ENCODE peak calls at places on chromosomes 16 and 17, in nine cellular contexts. One of them, this sample, is unnamed.
A peak's percentile ranks its signal among the peaks of the same experiment; 100 is the strongest.

GRCh38 chr17:40548982-40549680 is 16.1 kb downstream of the CCR7 start:
- DNase-seq in fibroblast of pulmonary artery: peak; percentile 90
- DNase-seq in dorsolateral prefrontal cortex: peak; percentile 5
- DNase-seq in cardiac muscle cell: no peak
- DNase-seq in RWPE1: no peak
- DNase-seq in ELF-1: no peak
- DNase-seq in effector CD4-positive, alpha-beta T cell: no peak
- DNase-seq in retina: no peak
- DNase-seq in spleen: peak; percentile 73
- DNase-seq in this sample: no peak

GRCh38 chr17:50262001-50262794 is 12.1 kb upstream of the TMEM92 start:
- DNase-seq in effector CD4-positive, alpha-beta T cell: no peak
- DNase-seq in fibroblast of pulmonary artery: no peak
- DNase-seq in retina: no peak
- DNase-seq in spleen: peak; percentile 31
- DNase-seq in ELF-1: peak; percentile 44
- DNase-seq in cardiac muscle cell: no peak
- DNase-seq in dorsolateral prefrontal cortex: no peak
- DNase-seq in RWPE1: no peak
- DNase-seq in this sample: peak; percentile 35

GRCh38 chr17:78409191-78409621 is 30.8 kb downstream of the PGS1 start:
- DNase-seq in dorsolateral prefrontal cortex: no peak
- DNase-seq in effector CD4-positive, alpha-beta T cell: no peak
- DNase-seq in fibroblast of pulmonary artery: no peak
- DNase-seq in RWPE1: peak; percentile 45
- DNase-seq in cardiac muscle cell: no peak
- DNase-seq in ELF-1: no peak
- DNase-seq in spleen: no peak
- DNase-seq in retina: no peak
- DNase-seq in this sample: no peak

GRCh38 chr17:13671771-13672170 is 70.0 kb upstream of the HS3ST3A1 start:
- DNase-seq in RWPE1: peak; percentile 9
- DNase-seq in effector CD4-positive, alpha-beta T cell: no peak
- DNase-seq in ELF-1: peak; percentile 36
- DNase-seq in cardiac muscle cell: no peak
- DNase-seq in dorsolateral prefrontal cortex: no peak
- DNase-seq in retina: no peak
- DNase-seq in fibroblast of pulmonary artery: no peak
- DNase-seq in spleen: no peak
- DNase-seq in this sample: peak; percentile 29

GRCh38 chr16:48877946-48878345 is 268.0 kb upstream of the N4BP1 start:
- DNase-seq in retina: no peak
- DNase-seq in RWPE1: no peak
- DNase-seq in effector CD4-positive, alpha-beta T cell: no peak
- DNase-seq in cardiac muscle cell: no peak
- DNase-seq in ELF-1: no peak
- DNase-seq in dorsolateral prefrontal cortex: no peak
- DNase-seq in spleen: no peak
- DNase-seq in fibroblast of pulmonary artery: no peak
- DNase-seq in this sample: no peak

GRCh38 chr16:85607331-85607765 is 5.8 kb upstream of the GSE1 start:
- DNase-seq in spleen: no peak
- DNase-seq in RWPE1: no peak
- DNase-seq in ELF-1: peak; percentile 74
- DNase-seq in effector CD4-positive, alpha-beta T cell: no peak
- DNase-seq in dorsolateral prefrontal cortex: no peak
- DNase-seq in fibroblast of pulmonary artery: no peak
- DNase-seq in retina: peak; percentile 84
- DNase-seq in cardiac muscle cell: peak; percentile 55
- DNase-seq in this sample: peak; percentile 91

GRCh38 chr16:65757064-65757463 is 609.4 kb upstream of the CDH5 start:
- DNase-seq in fibroblast of pulmonary artery: peak; percentile 42
- DNase-seq in effector CD4-positive, alpha-beta T cell: no peak
- DNase-seq in cardiac muscle cell: no peak
- DNase-seq in dorsolateral prefrontal cortex: no peak
- DNase-seq in ELF-1: no peak
- DNase-seq in RWPE1: no peak
- DNase-seq in retina: no peak
- DNase-seq in spleen: no peak
- DNase-seq in this sample: no peak

GRCh38 chr16:52912565-52913173 is 140.0 kb downstream of the CHD9NB start:
- DNase-seq in RWPE1: peak; percentile 66
- DNase-seq in retina: peak; percentile 81
- DNase-seq in effector CD4-positive, alpha-beta T cell: no peak
- DNase-seq in dorsolateral prefrontal cortex: peak; percentile 79
- DNase-seq in spleen: no peak
- DNase-seq in ELF-1: peak; percentile 78
- DNase-seq in cardiac muscle cell: peak; percentile 69
- DNase-seq in fibroblast of pulmonary artery: peak; percentile 67
- DNase-seq in this sample: peak; percentile 56

GRCh38 chr17:40111221-40112128 is 10.3 kb upstream of the MSL1 start:
- DNase-seq in effector CD4-positive, alpha-beta T cell: peak; percentile 58
- DNase-seq in fibroblast of pulmonary artery: peak; percentile 99
- DNase-seq in cardiac muscle cell: peak; percentile 95
- DNase-seq in spleen: peak; percentile 90
- DNase-seq in dorsolateral prefrontal cortex: peak; percentile 83
- DNase-seq in RWPE1: peak; percentile 95
- DNase-seq in retina: peak; percentile 92
- DNase-seq in ELF-1: peak; percentile 97
- DNase-seq in this sample: peak; percentile 90

GRCh38 chr16:14366974-14367707 is 262.9 kb downstream of the PARN start:
- DNase-seq in fibroblast of pulmonary artery: no peak
- DNase-seq in dorsolateral prefrontal cortex: no peak
- DNase-seq in ELF-1: no peak
- DNase-seq in retina: no peak
- DNase-seq in spleen: no peak
- DNase-seq in RWPE1: no peak
- DNase-seq in effector CD4-positive, alpha-beta T cell: no peak
- DNase-seq in cardiac muscle cell: no peak
- DNase-seq in this sample: no peak

GRCh38 chr16:19186403-19186802 is 18.4 kb downstream of the SYT17 start:
- DNase-seq in ELF-1: no peak
- DNase-seq in retina: no peak
- DNase-seq in effector CD4-positive, alpha-beta T cell: no peak
- DNase-seq in RWPE1: no peak
- DNase-seq in spleen: no peak
- DNase-seq in cardiac muscle cell: no peak
- DNase-seq in fibroblast of pulmonary artery: no peak
- DNase-seq in dorsolateral prefrontal cortex: no peak
- DNase-seq in this sample: no peak

GRCh38 chr17:79844869-79845600 is 5.8 kb upstream of the CBX4 start:
- DNase-seq in spleen: peak; percentile 90
- DNase-seq in effector CD4-positive, alpha-beta T cell: no peak
- DNase-seq in cardiac muscle cell: peak; percentile 73
- DNase-seq in dorsolateral prefrontal cortex: no peak
- DNase-seq in fibroblast of pulmonary artery: no peak
- DNase-seq in ELF-1: peak; percentile 41
- DNase-seq in retina: peak; percentile 63
- DNase-seq in RWPE1: no peak
- DNase-seq in this sample: peak; percentile 99

GRCh38 chr17:78548725-78549124 is 28.5 kb downstream of the DNAH17 start:
- DNase-seq in effector CD4-positive, alpha-beta T cell: no peak
- DNase-seq in fibroblast of pulmonary artery: no peak
- DNase-seq in dorsolateral prefrontal cortex: no peak
- DNase-seq in ELF-1: no peak
- DNase-seq in spleen: no peak
- DNase-seq in cardiac muscle cell: no peak
- DNase-seq in retina: no peak
- DNase-seq in RWPE1: no peak
- DNase-seq in this sample: no peak

GRCh38 chr17:55598495-55598894 is 87.2 kb upstream of the SMIM36 start:
- DNase-seq in retina: no peak
- DNase-seq in dorsolateral prefrontal cortex: no peak
- DNase-seq in RWPE1: no peak
- DNase-seq in ELF-1: no peak
- DNase-seq in fibroblast of pulmonary artery: no peak
- DNase-seq in cardiac muscle cell: peak; percentile 13
- DNase-seq in spleen: no peak
- DNase-seq in effector CD4-positive, alpha-beta T cell: no peak
- DNase-seq in this sample: no peak

GRCh38 chr17:55458977-55459376 is 37.3 kb upstream of the MMD start:
- DNase-seq in ELF-1: no peak
- DNase-seq in dorsolateral prefrontal cortex: no peak
- DNase-seq in fibroblast of pulmonary artery: peak; percentile 57
- DNase-seq in cardiac muscle cell: no peak
- DNase-seq in retina: no peak
- DNase-seq in RWPE1: peak; percentile 67
- DNase-seq in effector CD4-positive, alpha-beta T cell: no peak
- DNase-seq in spleen: no peak
- DNase-seq in this sample: no peak

GRCh38 chr16:16021020-16021419 is 71.6 kb downstream of the ABCC1 start:
- DNase-seq in RWPE1: no peak
- DNase-seq in dorsolateral prefrontal cortex: no peak
- DNase-seq in effector CD4-positive, alpha-beta T cell: no peak
- DNase-seq in ELF-1: no peak
- DNase-seq in fibroblast of pulmonary artery: no peak
- DNase-seq in spleen: no peak
- DNase-seq in retina: no peak
- DNase-seq in cardiac muscle cell: no peak
- DNase-seq in this sample: no peak

GRCh38 chr17:58277107-58277506 is 3.6 kb downstream of the MPO start:
- DNase-seq in spleen: no peak
- DNase-seq in dorsolateral prefrontal cortex: no peak
- DNase-seq in retina: no peak
- DNase-seq in effector CD4-positive, alpha-beta T cell: no peak
- DNase-seq in fibroblast of pulmonary artery: peak; percentile 14
- DNase-seq in RWPE1: no peak
- DNase-seq in cardiac muscle cell: no peak
- DNase-seq in ELF-1: no peak
- DNase-seq in this sample: peak; percentile 73

This sample was measured in H7.